ENCODE peak calls at places on chromosomes 13 and 19, in ten cellular contexts. T is spleen, F is sigmoid colon, X is heart right ventricle, Q is fibroblast of lung, W is suprapubic skin, M is psoas muscle, L is pancreas, V is SK-N-SH, S is adrenal gland. B is an unnamed sample.
A peak's percentile ranks its signal among the peaks of the same experiment; 100 is the strongest.

GRCh38 chr13:47126432-47126831 is 229.6 kb upstream of the HTR2A start:
- DNase-seq in V (no peak), S (no peak), X (no peak), T (no peak), Q (peak; percentile 41), F (no peak), M (no peak), L (no peak), W (no peak), B (no peak)

GRCh38 chr19:44356383-44357111 is at the start of gene ZNF112:
- DNase-seq in V (peak; percentile 67), L (peak; percentile 87), W (peak; percentile 88), T (peak; percentile 85), X (peak; percentile 93), Q (peak; percentile 92), F (peak; percentile 93), S (peak; percentile 89), M (peak; percentile 80), B (peak; percentile 81)

GRCh38 chr19:5947435-5947834 is 30.5 kb downstream of the RANBP3 start:
- DNase-seq in T (no peak), W (peak; percentile 84), L (no peak), X (peak; percentile 46), M (peak; percentile 68), S (peak; percentile 56), F (peak; percentile 94), Q (peak; percentile 80), V (no peak), B (peak; percentile 68)

GRCh38 chr19:49533551-49534488 is 6.0 kb downstream of the RCN3 start:
- DNase-seq in V (peak; percentile 93), T (peak; percentile 94), Q (peak; percentile 54), W (peak; percentile 88), X (peak; percentile 72), M (peak; percentile 84), L (peak; percentile 88), F (peak; percentile 88), S (peak; percentile 84), B (peak; percentile 75)

GRCh38 chr13:31670831-31671617 is 68.3 kb upstream of the RXFP2 start:
- DNase-seq in X (no peak), T (no peak), W (no peak), Q (peak; percentile 28), F (no peak), M (no peak), L (no peak), V (peak; percentile 47), S (no peak), B (no peak)

GRCh38 chr13:20610006-20610405 is 43.0 kb downstream of the IFT88 start:
- DNase-seq in F (no peak), S (no peak), M (no peak), L (no peak), Q (peak; percentile 6), T (no peak), W (no peak), V (no peak), X (no peak), B (no peak)

GRCh38 chr19:38385804-38386257 is 2.0 kb downstream of the GGN start:
- DNase-seq in X (no peak), W (no peak), S (no peak), M (no peak), T (no peak), F (no peak), L (peak; percentile 45), Q (no peak), V (peak; percentile 34), B (no peak)

GRCh38 chr19:48493718-48494515 is 17.7 kb downstream of the LMTK3 start:
- DNase-seq in X (no peak), F (no peak), Q (no peak), L (no peak), S (peak; percentile 48), M (no peak), T (peak; percentile 75), V (no peak), W (no peak), B (no peak)

GRCh38 chr19:41957838-41958366 is 1.2 kb downstream of the RABAC1 start:
- DNase-seq in X (peak; percentile 63), T (peak; percentile 88), S (peak; percentile 67), M (peak; percentile 44), F (peak; percentile 79), Q (peak; percentile 78), V (peak; percentile 90), W (no peak), L (peak; percentile 83), B (peak; percentile 71)

GRCh38 chr19:29896790-29897189 is 45.2 kb upstream of the URI1 start:
- DNase-seq in S (no peak), V (no peak), X (no peak), W (no peak), L (no peak), F (no peak), T (no peak), Q (no peak), M (no peak), B (no peak)

GRCh38 chr13:112997188-112998135 is 28.4 kb downstream of the MCF2L start:
- DNase-seq in S (no peak), M (no peak), Q (no peak), V (no peak), L (no peak), W (no peak), X (no peak), T (no peak), F (no peak), B (no peak)

GRCh38 chr13:112996671-112997091 is 27.7 kb downstream of the MCF2L start:
- DNase-seq in T (no peak), S (no peak), X (no peak), F (no peak), L (no peak), V (no peak), W (no peak), Q (no peak), M (no peak), B (no peak)

GRCh38 chr13:112994084-112994780 is 25.2 kb downstream of the MCF2L start:
- DNase-seq in S (no peak), L (no peak), V (no peak), Q (no peak), W (peak; percentile 86), F (no peak), T (no peak), X (no peak), M (no peak), B (peak; percentile 75)

GRCh38 chr13:112994781-112995355 is 25.9 kb downstream of the MCF2L start:
- DNase-seq in L (no peak), M (no peak), T (no peak), F (no peak), W (no peak), S (no peak), X (no peak), V (no peak), Q (no peak), B (no peak)

GRCh38 chr13:112995395-112996091 is 26.5 kb downstream of the MCF2L start:
- DNase-seq in L (no peak), Q (no peak), F (no peak), V (no peak), M (no peak), X (no peak), W (no peak), S (no peak), T (no peak), B (no peak)
- TF ChIP-seq CTCF in L (no peak), Q (no peak), F (no peak), V (no peak), M (no peak), X (no peak), W (peak; percentile 13), S (no peak), T (no peak), B (no peak)

GRCh38 chr13:101450749-101451130 is 1.7 kb upstream of the ITGBL1 start:
- DNase-seq in X (no peak), T (no peak), L (no peak), S (no peak), F (no peak), V (no peak), Q (no peak), W (no peak), M (no peak), B (no peak)
- H3K27ac ChIP-seq in X (no peak overlapping the region), T (no peak overlapping the region), L (no peak overlapping the region), S (no peak overlapping the region), F (no peak overlapping the region), V (peak overlapping the region; percentile 65), Q (peak overlapping the region; percentile 66), W (peak overlapping the region; percentile 27), M (no peak overlapping the region), B (peak overlapping the region; percentile 53)

GRCh38 chr19:46383171-46383815 is 30.1 kb downstream of the CCDC8 start:
- DNase-seq in S (no peak), W (peak; percentile 29), V (no peak), M (no peak), L (no peak), X (no peak), F (peak; percentile 30), T (peak; percentile 53), Q (no peak), B (no peak)
- H3K4me3 ChIP-seq in S (no peak overlapping the region), W (no peak overlapping the region), V (no peak overlapping the region), M (no peak overlapping the region), L (no peak overlapping the region), X (no peak overlapping the region), F (no peak overlapping the region), T (no peak overlapping the region), Q (no peak overlapping the region), B (no peak overlapping the region)

GRCh38 chr19:13029893-13030292 is 34.6 kb downstream of the NFIX start:
- DNase-seq in X (no peak), V (no peak), L (no peak), M (peak; percentile 53), T (no peak), W (no peak), Q (no peak), F (peak; percentile 73), S (no peak), B (no peak)
- TF ChIP-seq CTCF in X (no peak), V (peak; percentile 46), L (no peak), M (peak; percentile 63), T (peak; percentile 30), W (peak; percentile 21), Q (peak; percentile 39), F (peak; percentile 41), S (no peak), B (no peak)